ENCODE peak calls at places on chromosome 13, in eight cellular contexts. A is NCI-H1105 treated with DMSO at 0.1 percent for 48 hours; K is CD8-positive, alpha-beta memory T cell; O is kidney glomerular epithelial cell; I is activated CD8-positive, alpha-beta memory T cell treated with anti-CD3 and anti-CD28 coated beads, Interleukin-2, amount 50 U/mL, for 4 hours; Z is brain microvascular endothelial cell; S is activated gamma-delta T cell treated with Interleukin-2 at 50 U/mL for 16 hours; M is spleen. B is an unnamed sample.

GRCh38 chr13:90615236-90615635 is 732.3 kb upstream of the MIR17HG start:
- DNase-seq in A (no peak), K (no peak), O (no peak), I (no peak), Z (no peak), S (no peak), M (no peak), B (no peak)

GRCh38 chr13:98664047-98664446 is 87.1 kb upstream of the STK24 start:
- DNase-seq in A (no peak), K (no peak), O (peak; percentile 18), I (peak; percentile 45), Z (peak; percentile 89), S (no peak), M (no peak), B (peak; percentile 89)

GRCh38 chr13:93534181-93534700 is 307.6 kb downstream of the GPC6 start:
- DNase-seq in A (no peak), K (no peak), O (no peak), I (no peak), Z (no peak), S (no peak), M (no peak), B (no peak)

GRCh38 chr13:32905864-32906180 is 110.4 kb upstream of the KL start:
- DNase-seq in A (no peak), K (no peak), O (no peak), I (no peak), Z (no peak), S (no peak), M (no peak), B (peak; percentile 23)

GRCh38 chr13:30957258-30957943 is 24.9 kb downstream of the TEX26 start:
- DNase-seq in A (no peak), K (no peak), O (no peak), I (no peak), Z (no peak), S (no peak), M (no peak), B (no peak)

GRCh38 chr13:71209217-71209616 is 657.8 kb downstream of the DACH1 start:
- DNase-seq in A (no peak), K (no peak), O (no peak), I (no peak), Z (no peak), S (no peak), M (no peak), B (no peak)

GRCh38 chr13:113550453-113550852 is 34.1 kb upstream of the TFDP1 start:
- DNase-seq in A (no peak), K (peak; percentile 14), O (no peak), I (no peak), Z (no peak), S (no peak), M (peak; percentile 32), B (no peak)

GRCh38 chr13:40812102-40812501 is 22.7 kb downstream of the SLC25A15 start:
- DNase-seq in A (no peak), K (no peak), O (no peak), I (no peak), Z (no peak), S (no peak), M (no peak), B (no peak)

GRCh38 chr13:20411638-20412342 is 113.9 kb downstream of the CRYL1 start:
- DNase-seq in A (no peak), K (no peak), O (no peak), I (no peak), Z (no peak), S (peak; percentile 22), M (no peak), B (no peak)

GRCh38 chr13:95896302-95896701 is 156.9 kb downstream of the UGGT2 start:
- DNase-seq in A (no peak), K (no peak), O (no peak), I (no peak), Z (no peak), S (no peak), M (no peak), B (peak; percentile 36)

GRCh38 chr13:84433024-84433423 is 550.8 kb upstream of the SLITRK1 start:
- DNase-seq in A (no peak), K (no peak), O (peak; percentile 50), I (no peak), Z (peak; percentile 81), S (no peak), M (no peak), B (peak; percentile 78)

GRCh38 chr13:100297413-100297812 is 208.5 kb downstream of the PCCA start:
- DNase-seq in A (no peak), K (no peak), O (no peak), I (no peak), Z (no peak), S (no peak), M (no peak), B (no peak)

GRCh38 chr13:30551194-30551593 is 66.5 kb upstream of the USPL1 start:
- DNase-seq in A (no peak), K (no peak), O (peak; percentile 12), I (no peak), Z (no peak), S (no peak), M (no peak), B (peak; percentile 18)

GRCh38 chr13:113903361-113903760 is 39.5 kb upstream of the GAS6 start:
- DNase-seq in A (no peak), K (no peak), O (no peak), I (no peak), Z (peak; percentile 24), S (no peak), M (no peak), B (peak; percentile 54)

GRCh38 chr13:102771298-102772041 is 2.1 kb downstream of the TEX30 start:
- DNase-seq in A (no peak), K (no peak), O (no peak), I (no peak), Z (no peak), S (no peak), M (no peak), B (no peak)

GRCh38 chr13:99311137-99311536 is 3.9 kb upstream of the GPR183 start:
- DNase-seq in A (no peak), K (no peak), O (no peak), I (no peak), Z (no peak), S (no peak), M (no peak), B (peak; percentile 37)